ENCODE peak calls at places on chromosomes 16 and 17, in nine cellular contexts. P is heart right ventricle; V is A673; A is IMR-90; U is SJSA1; Y is cardiac muscle cell; O is SK-N-SH; N is effector memory CD4-positive, alpha-beta T cell; M is MM.1S. Z is an unnamed sample.

GRCh38 chr17:13099079-13099478 is 81.3 kb upstream of the ELAC2 start:
- DNase-seq in P (no peak), V (no peak), A (no peak), U (no peak), Y (no peak), O (no peak), N (no peak), M (no peak), Z (peak; percentile 10)

GRCh38 chr17:4540224-4541040 is 14.8 kb downstream of the MYBBP1A start:
- DNase-seq in P (peak; percentile 60), V (no peak), A (no peak), U (no peak), Y (no peak), O (no peak), N (no peak), M (no peak), Z (peak; percentile 91)

GRCh38 chr16:27080870-27081269 is 14.1 kb downstream of the C16orf82 start:
- DNase-seq in P (no peak), V (peak; percentile 17), A (no peak), U (no peak), Y (peak; percentile 11), O (peak; percentile 25), N (no peak), M (no peak), Z (no peak)

GRCh38 chr17:45146166-45146565 is 2.1 kb upstream of the HEXIM1 start:
- DNase-seq in P (no peak), V (no peak), A (no peak), U (no peak), Y (no peak), O (no peak), N (no peak), M (no peak), Z (peak; percentile 22)

GRCh38 chr17:12624221-12624620 is 41.5 kb upstream of the MYOCD start:
- DNase-seq in P (no peak), V (no peak), A (peak; percentile 39), U (no peak), Y (no peak), O (no peak), N (no peak), M (no peak), Z (no peak)

GRCh38 chr17:57551321-57552079 is 193.6 kb downstream of the CCDC182 start:
- DNase-seq in P (no peak), V (no peak), A (no peak), U (no peak), Y (no peak), O (no peak), N (no peak), M (peak; percentile 96), Z (no peak)

GRCh38 chr17:48505788-48506187 is 25.0 kb downstream of the HOXB1 start:
- DNase-seq in P (no peak), V (peak; percentile 55), A (peak; percentile 89), U (peak; percentile 49), Y (peak; percentile 80), O (no peak), N (peak; percentile 59), M (peak; percentile 92), Z (no peak)

GRCh38 chr16:23650674-23651073 is 9.4 kb downstream of the DCTN5 start:
- DNase-seq in P (no peak), V (peak; percentile 61), A (peak; percentile 20), U (peak; percentile 14), Y (no peak), O (no peak), N (no peak), M (no peak), Z (no peak)

GRCh38 chr16:70267516-70267915 is 15.8 kb upstream of the EXOSC6 start:
- DNase-seq in P (no peak), V (peak; percentile 75), A (peak; percentile 55), U (no peak), Y (peak; percentile 68), O (peak; percentile 70), N (no peak), M (no peak), Z (peak; percentile 86)

GRCh38 chr17:55005520-55005919 is 37.0 kb downstream of the STXBP4 start:
- DNase-seq in P (no peak), V (peak; percentile 51), A (peak; percentile 12), U (no peak), Y (peak; percentile 38), O (peak; percentile 20), N (no peak), M (peak; percentile 24), Z (no peak)

GRCh38 chr16:65097296-65097695 is 24.6 kb downstream of the CDH11 start:
- DNase-seq in P (no peak), V (no peak), A (no peak), U (no peak), Y (no peak), O (no peak), N (no peak), M (no peak), Z (no peak)

GRCh38 chr17:44176257-44176656 is 5.8 kb downstream of the ASB16 start:
- DNase-seq in P (no peak), V (no peak), A (no peak), U (no peak), Y (no peak), O (no peak), N (no peak), M (no peak), Z (peak; percentile 96)

GRCh38 chr17:27318633-27319032 is 24.7 kb downstream of the WSB1 start:
- DNase-seq in P (no peak), V (no peak), A (no peak), U (no peak), Y (no peak), O (no peak), N (no peak), M (no peak), Z (no peak)

GRCh38 chr16:1188781-1189189 is 35.9 kb downstream of the CACNA1H start:
- DNase-seq in P (peak; percentile 56), V (peak; percentile 59), A (peak; percentile 30), U (no peak), Y (peak; percentile 49), O (no peak), N (peak; percentile 15), M (peak; percentile 51), Z (peak; percentile 99)

GRCh38 chr17:7041607-7042506 is 2.0 kb downstream of the SLC16A11 start:
- DNase-seq in P (no peak), V (peak; percentile 38), A (no peak), U (no peak), Y (peak; percentile 25), O (peak; percentile 69), N (no peak), M (peak; percentile 1), Z (peak; percentile 67)

GRCh38 chr16:10577305-10578202 is 2.8 kb downstream of the EMP2 start:
- DNase-seq in P (peak; percentile 42), V (no peak), A (no peak), U (no peak), Y (no peak), O (peak; percentile 58), N (no peak), M (peak; percentile 85), Z (peak; percentile 85)

GRCh38 chr17:41284043-41284442 is 8.5 kb downstream of the KRTAP9-7 start:
- DNase-seq in P (no peak), V (peak; percentile 52), A (peak; percentile 41), U (peak; percentile 85), Y (no peak), O (no peak), N (no peak), M (no peak), Z (no peak)
- H3K27ac ChIP-seq in P (no peak overlapping the region), V (no peak overlapping the region), A (peak overlapping the region; percentile 15), U (peak overlapping the region; percentile 57), Y (no peak overlapping the region), O (no peak overlapping the region), N (no peak overlapping the region), M (no peak overlapping the region), Z (no peak overlapping the region)

DNA sequence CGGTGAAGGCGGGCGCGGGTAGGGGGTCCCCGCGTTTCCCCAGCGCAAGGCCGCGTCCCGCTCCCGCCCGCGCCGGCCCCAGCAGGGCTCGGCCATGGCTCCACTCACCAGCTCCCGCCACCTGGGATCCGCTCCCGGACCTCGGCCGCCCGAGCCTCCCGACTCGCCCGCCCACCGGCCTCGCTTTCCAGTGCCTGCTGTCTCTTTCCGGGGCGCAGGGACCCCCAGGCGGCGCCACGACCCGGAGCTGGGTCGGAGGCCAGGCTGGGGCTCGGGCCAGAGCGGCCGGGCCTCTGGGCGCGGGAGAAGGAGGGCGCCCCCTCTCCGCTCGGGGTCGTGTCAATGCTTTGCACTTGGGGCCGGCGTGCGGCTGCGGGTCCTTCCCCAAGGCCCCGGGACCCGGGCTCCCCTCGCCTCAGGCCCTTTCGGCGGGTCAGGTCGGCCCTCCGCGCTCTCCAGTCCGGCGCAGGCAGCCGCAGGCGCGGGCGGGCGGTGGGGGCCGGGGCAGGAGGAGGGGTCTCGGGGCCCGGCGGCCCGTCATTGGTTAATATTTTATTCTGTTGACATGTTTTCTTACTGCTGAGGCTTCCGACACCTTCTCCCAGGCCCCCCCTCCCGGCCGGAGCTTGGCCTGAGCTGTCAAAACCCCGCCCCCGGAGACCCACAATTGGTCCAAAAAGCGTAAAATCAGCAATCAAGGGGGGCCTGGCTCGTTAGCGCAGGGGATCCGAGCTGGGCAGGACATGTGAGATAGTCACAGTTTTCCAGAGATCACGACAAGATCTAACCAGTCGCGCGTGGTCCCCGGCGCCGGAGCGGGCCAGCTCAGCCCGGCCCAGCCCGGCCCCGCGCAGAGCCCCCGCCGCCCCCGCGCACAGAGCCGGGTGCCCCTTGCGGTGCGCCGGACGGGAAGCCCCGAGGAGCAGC is at the start of gene TBX2:
- DNase-seq in P (peak; percentile 84), V (no peak), A (peak; percentile 96), U (peak; percentile 86), Y (peak; percentile 96), O (peak; percentile 98), N (no peak), M (peak; percentile 72), Z (peak; percentile 100)
- H3K4me1 ChIP-seq in P (peaks cover 64% of the 10 kb centered on the region), V (peaks cover 31% of the 10 kb centered on the region), A (peaks cover 16% of the 10 kb centered on the region), U (peaks cover 38% of the 10 kb centered on the region), Y (peaks cover 22% of the 10 kb centered on the region), O (peaks cover 17% of the 10 kb centered on the region), N (peaks cover 58% of the 10 kb centered on the region), M (peaks cover 9% of the 10 kb centered on the region), Z (peaks cover 39% of the 10 kb centered on the region)

GRCh38 chr17:59402760-59403159 is 71.3 kb downstream of the YPEL2 start:
- DNase-seq in P (no peak), V (no peak), A (no peak), U (no peak), Y (no peak), O (no peak), N (no peak), M (no peak), Z (no peak)
- H3K27ac ChIP-seq in P (peak overlapping the region; percentile 43), V (no peak overlapping the region), A (no peak overlapping the region), U (no peak overlapping the region), Y (peak overlapping the region; percentile 63), O (no peak overlapping the region), N (no peak overlapping the region), M (no peak overlapping the region), Z (no peak overlapping the region)

GRCh38 chr17:82234211-82235055 is 5.6 kb downstream of the SLC16A3 start:
- DNase-seq in P (peak; percentile 18), V (no peak), A (no peak), U (peak; percentile 77), Y (no peak), O (no peak), N (no peak), M (no peak), Z (no peak)
- H3K4me1 ChIP-seq in P (peaks cover 72% of the 10 kb centered on the region), V (peaks cover 52% of the 10 kb centered on the region), A (peaks cover 46% of the 10 kb centered on the region), U (peaks cover 87% of the 10 kb centered on the region), Y (peaks cover 46% of the 10 kb centered on the region), O (peaks cover 10% of the 10 kb centered on the region), N (peaks cover 50% of the 10 kb centered on the region), M (peaks cover 7% of the 10 kb centered on the region), Z (peaks cover 11% of the 10 kb centered on the region)